ENCODE peak calls at places on chromosomes 5 and 9, in nine cellular contexts. One of them, this sample, is unnamed.

GRCh38 chr5:39675676-39676075 is 250.9 kb upstream of the DAB2 start:
- DNase-seq in coronary artery: no peak
- DNase-seq in DND-41: no peak
- DNase-seq in right atrium auricular region: no peak
- DNase-seq in kidney: no peak
- DNase-seq in Peyer's patch: no peak
- DNase-seq in esophagus squamous epithelium: no peak
- DNase-seq in A549: no peak
- DNase-seq in left ventricle myocardium inferior: no peak
- DNase-seq in this sample: no peak

GRCh38 chr9:69115621-69116020 is 58.5 kb upstream of the TJP2 start:
- DNase-seq in coronary artery: no peak
- DNase-seq in DND-41: no peak
- DNase-seq in right atrium auricular region: no peak
- DNase-seq in kidney: no peak
- DNase-seq in Peyer's patch: no peak
- DNase-seq in esophagus squamous epithelium: no peak
- DNase-seq in A549: no peak
- DNase-seq in left ventricle myocardium inferior: no peak
- DNase-seq in this sample: no peak

GRCh38 chr9:123344273-123345096 is 11.5 kb upstream of the CRB2 start:
- DNase-seq in coronary artery: no peak
- DNase-seq in DND-41: no peak
- DNase-seq in right atrium auricular region: no peak
- DNase-seq in kidney: no peak
- DNase-seq in Peyer's patch: no peak
- DNase-seq in esophagus squamous epithelium: no peak
- DNase-seq in A549: no peak
- DNase-seq in left ventricle myocardium inferior: no peak
- DNase-seq in this sample: no peak

GRCh38 chr5:14101922-14102321 is 41.2 kb upstream of the TRIO start:
- DNase-seq in coronary artery: no peak
- DNase-seq in DND-41: no peak
- DNase-seq in right atrium auricular region: no peak
- DNase-seq in kidney: no peak
- DNase-seq in Peyer's patch: no peak
- DNase-seq in esophagus squamous epithelium: no peak
- DNase-seq in A549: no peak
- DNase-seq in left ventricle myocardium inferior: no peak
- DNase-seq in this sample: no peak

GRCh38 chr9:103821115-103821514 is 273.0 kb upstream of the SMC2 start:
- DNase-seq in coronary artery: no peak
- DNase-seq in DND-41: no peak
- DNase-seq in right atrium auricular region: no peak
- DNase-seq in kidney: no peak
- DNase-seq in Peyer's patch: no peak
- DNase-seq in esophagus squamous epithelium: no peak
- DNase-seq in A549: no peak
- DNase-seq in left ventricle myocardium inferior: no peak
- DNase-seq in this sample: no peak

GRCh38 chr5:88660326-88660946 is 222.5 kb downstream of the MEF2C start:
- DNase-seq in coronary artery: no peak
- DNase-seq in DND-41: no peak
- DNase-seq in right atrium auricular region: no peak
- DNase-seq in kidney: peak; percentile 59
- DNase-seq in Peyer's patch: no peak
- DNase-seq in esophagus squamous epithelium: no peak
- DNase-seq in A549: no peak
- DNase-seq in left ventricle myocardium inferior: no peak
- DNase-seq in this sample: no peak

GRCh38 chr5:61910771-61911170 is 395.2 kb upstream of the KIF2A start:
- DNase-seq in coronary artery: no peak
- DNase-seq in DND-41: no peak
- DNase-seq in right atrium auricular region: no peak
- DNase-seq in kidney: no peak
- DNase-seq in Peyer's patch: no peak
- DNase-seq in esophagus squamous epithelium: no peak
- DNase-seq in A549: no peak
- DNase-seq in left ventricle myocardium inferior: no peak
- DNase-seq in this sample: no peak

GRCh38 chr5:73447234-73448071 is 1.1 kb downstream of the FOXD1 start:
- DNase-seq in coronary artery: no peak
- DNase-seq in DND-41: no peak
- DNase-seq in right atrium auricular region: no peak
- DNase-seq in kidney: peak; percentile 86
- DNase-seq in Peyer's patch: peak; percentile 69
- DNase-seq in esophagus squamous epithelium: no peak
- DNase-seq in A549: peak; percentile 70
- DNase-seq in left ventricle myocardium inferior: no peak
- DNase-seq in this sample: peak; percentile 51

GRCh38 chr9:70120834-70121510 is 77.3 kb downstream of the MAMDC2 start:
- DNase-seq in coronary artery: peak; percentile 92
- DNase-seq in DND-41: no peak
- DNase-seq in right atrium auricular region: peak; percentile 94
- DNase-seq in kidney: no peak
- DNase-seq in Peyer's patch: peak; percentile 46
- DNase-seq in esophagus squamous epithelium: no peak
- DNase-seq in A549: peak; percentile 52
- DNase-seq in left ventricle myocardium inferior: peak; percentile 76
- DNase-seq in this sample: no peak

DNA sequence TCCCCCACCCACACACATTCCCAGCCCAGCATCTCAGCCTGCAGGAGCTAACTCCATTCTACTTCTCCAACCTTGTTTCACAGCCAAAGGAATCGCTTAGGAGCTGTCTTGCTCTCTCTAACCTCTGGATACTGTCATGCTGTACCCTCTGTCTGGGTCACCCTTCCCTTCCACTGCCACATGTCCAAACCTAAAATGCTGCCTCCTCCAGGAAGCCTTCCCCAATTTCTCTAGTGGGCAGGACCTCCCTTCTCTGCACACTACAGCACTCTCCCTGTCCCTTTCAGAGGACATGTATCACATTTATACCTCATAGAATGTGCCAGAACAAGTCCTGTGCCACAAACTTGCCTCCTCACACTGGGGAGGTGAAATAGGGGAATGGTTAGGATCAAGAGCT is 30.8 kb downstream of the WHRN start:
- DNase-seq in coronary artery: no peak
- DNase-seq in DND-41: no peak
- DNase-seq in right atrium auricular region: no peak
- DNase-seq in kidney: no peak
- DNase-seq in Peyer's patch: no peak
- DNase-seq in esophagus squamous epithelium: no peak
- DNase-seq in A549: no peak
- DNase-seq in left ventricle myocardium inferior: no peak
- DNase-seq in this sample: no peak
- H3K27ac ChIP-seq in coronary artery: no peak overlapping the region
- H3K27ac ChIP-seq in DND-41: no peak overlapping the region
- H3K27ac ChIP-seq in right atrium auricular region: no peak overlapping the region
- H3K27ac ChIP-seq in kidney: no peak overlapping the region
- H3K27ac ChIP-seq in Peyer's patch: no peak overlapping the region
- H3K27ac ChIP-seq in esophagus squamous epithelium: no peak overlapping the region
- H3K27ac ChIP-seq in A549: no peak overlapping the region
- H3K27ac ChIP-seq in left ventricle myocardium inferior: no peak overlapping the region
- H3K27ac ChIP-seq in this sample: no peak overlapping the region

GRCh38 chr5:178439411-178440162 is 150.6 kb downstream of the COL23A1 start:
- DNase-seq in coronary artery: peak; percentile 36
- DNase-seq in DND-41: peak; percentile 66
- DNase-seq in right atrium auricular region: no peak
- DNase-seq in kidney: no peak
- DNase-seq in Peyer's patch: no peak
- DNase-seq in esophagus squamous epithelium: no peak
- DNase-seq in A549: no peak
- DNase-seq in left ventricle myocardium inferior: no peak
- DNase-seq in this sample: no peak

GRCh38 chr5:178440163-178440545 is 150.0 kb downstream of the COL23A1 start:
- DNase-seq in coronary artery: peak; percentile 22
- DNase-seq in DND-41: no peak
- DNase-seq in right atrium auricular region: no peak
- DNase-seq in kidney: no peak
- DNase-seq in Peyer's patch: no peak
- DNase-seq in esophagus squamous epithelium: no peak
- DNase-seq in A549: no peak
- DNase-seq in left ventricle myocardium inferior: no peak
- DNase-seq in this sample: no peak

GRCh38 chr5:178442361-178443256 is 147.6 kb downstream of the COL23A1 start:
- DNase-seq in coronary artery: peak; percentile 52
- DNase-seq in DND-41: peak; percentile 96
- DNase-seq in right atrium auricular region: no peak
- DNase-seq in kidney: no peak
- DNase-seq in Peyer's patch: no peak
- DNase-seq in esophagus squamous epithelium: no peak
- DNase-seq in A549: no peak
- DNase-seq in left ventricle myocardium inferior: no peak
- DNase-seq in this sample: no peak

GRCh38 chr5:178438746-178439260 is 151.4 kb downstream of the COL23A1 start:
- DNase-seq in coronary artery: no peak
- DNase-seq in DND-41: peak; percentile 24
- DNase-seq in right atrium auricular region: no peak
- DNase-seq in kidney: no peak
- DNase-seq in Peyer's patch: no peak
- DNase-seq in esophagus squamous epithelium: no peak
- DNase-seq in A549: no peak
- DNase-seq in left ventricle myocardium inferior: no peak
- DNase-seq in this sample: no peak

DNA sequence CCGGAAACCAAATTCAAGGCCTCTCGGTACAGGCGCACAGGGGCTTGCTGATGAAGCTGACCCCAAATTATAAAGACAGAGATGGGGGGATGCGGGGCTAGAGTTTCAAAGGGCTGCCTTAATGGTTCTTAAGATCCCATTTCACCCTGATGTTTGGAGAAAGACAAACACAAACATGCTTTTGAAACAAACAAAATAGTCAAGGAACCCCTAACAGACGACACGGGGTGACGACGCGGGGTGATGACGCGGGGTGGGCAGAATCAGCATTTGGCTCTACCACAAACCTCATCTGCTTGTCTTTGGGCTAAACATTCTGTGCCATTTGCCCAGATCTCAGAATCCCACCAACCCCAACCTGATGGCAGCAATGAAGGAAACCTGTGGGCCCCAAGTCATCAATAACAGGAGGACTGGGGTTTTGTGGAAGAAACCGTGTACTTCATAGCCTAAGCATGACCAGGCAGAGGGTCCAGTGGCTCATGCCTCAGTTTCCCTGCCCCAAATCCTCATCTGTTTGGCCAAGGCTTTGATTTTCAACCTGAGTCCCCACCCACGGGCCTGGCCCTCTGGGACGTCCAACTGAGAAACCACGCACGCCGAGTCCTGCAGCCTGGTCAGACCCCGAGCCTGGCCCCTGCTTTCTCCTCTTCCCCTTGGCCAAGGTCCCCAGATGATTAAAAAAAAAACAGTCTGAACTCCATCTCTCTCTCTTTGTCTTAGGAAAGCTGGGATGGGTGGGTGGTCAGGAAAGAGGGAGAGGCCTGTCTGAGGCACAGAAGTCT is 148.5 kb downstream of the COL23A1 start:
- DNase-seq in coronary artery: peak; percentile 26
- DNase-seq in DND-41: no peak
- DNase-seq in right atrium auricular region: no peak
- DNase-seq in kidney: no peak
- DNase-seq in Peyer's patch: no peak
- DNase-seq in esophagus squamous epithelium: no peak
- DNase-seq in A549: no peak
- DNase-seq in left ventricle myocardium inferior: no peak
- DNase-seq in this sample: no peak
- H3K27ac ChIP-seq in coronary artery: no peak overlapping the region
- H3K27ac ChIP-seq in DND-41: peak overlapping the region; percentile 93
- H3K27ac ChIP-seq in right atrium auricular region: no peak overlapping the region
- H3K27ac ChIP-seq in kidney: no peak overlapping the region
- H3K27ac ChIP-seq in Peyer's patch: no peak overlapping the region
- H3K27ac ChIP-seq in esophagus squamous epithelium: no peak overlapping the region
- H3K27ac ChIP-seq in A549: no peak overlapping the region
- H3K27ac ChIP-seq in left ventricle myocardium inferior: no peak overlapping the region
- H3K27ac ChIP-seq in this sample: no peak overlapping the region

GRCh38 chr9:22170990-22171663 is 162.0 kb upstream of the CDKN2B start:
- DNase-seq in coronary artery: no peak
- DNase-seq in DND-41: no peak
- DNase-seq in right atrium auricular region: no peak
- DNase-seq in kidney: no peak
- DNase-seq in Peyer's patch: no peak
- DNase-seq in esophagus squamous epithelium: no peak
- DNase-seq in A549: no peak
- DNase-seq in left ventricle myocardium inferior: no peak
- DNase-seq in this sample: no peak

GRCh38 chr9:22171691-22172090 is 162.6 kb upstream of the CDKN2B start:
- DNase-seq in coronary artery: no peak
- DNase-seq in DND-41: no peak
- DNase-seq in right atrium auricular region: no peak
- DNase-seq in kidney: no peak
- DNase-seq in Peyer's patch: no peak
- DNase-seq in esophagus squamous epithelium: no peak
- DNase-seq in A549: no peak
- DNase-seq in left ventricle myocardium inferior: no peak
- DNase-seq in this sample: no peak

GRCh38 chr9:22169243-22169642 is 160.1 kb upstream of the CDKN2B start:
- DNase-seq in coronary artery: no peak
- DNase-seq in DND-41: no peak
- DNase-seq in right atrium auricular region: no peak
- DNase-seq in kidney: no peak
- DNase-seq in Peyer's patch: no peak
- DNase-seq in esophagus squamous epithelium: no peak
- DNase-seq in A549: peak; percentile 55
- DNase-seq in left ventricle myocardium inferior: no peak
- DNase-seq in this sample: no peak

GRCh38 chr9:22170162-22170932 is 161.2 kb upstream of the CDKN2B start:
- DNase-seq in coronary artery: no peak
- DNase-seq in DND-41: no peak
- DNase-seq in right atrium auricular region: no peak
- DNase-seq in kidney: no peak
- DNase-seq in Peyer's patch: no peak
- DNase-seq in esophagus squamous epithelium: no peak
- DNase-seq in A549: peak; percentile 82
- DNase-seq in left ventricle myocardium inferior: no peak
- DNase-seq in this sample: no peak

GRCh38 chr9:22169732-22170131 is 160.6 kb upstream of the CDKN2B start:
- DNase-seq in coronary artery: no peak
- DNase-seq in DND-41: no peak
- DNase-seq in right atrium auricular region: no peak
- DNase-seq in kidney: no peak
- DNase-seq in Peyer's patch: no peak
- DNase-seq in esophagus squamous epithelium: no peak
- DNase-seq in A549: no peak
- DNase-seq in left ventricle myocardium inferior: no peak
- DNase-seq in this sample: no peak
- H3K27ac ChIP-seq in coronary artery: no peak overlapping the region
- H3K27ac ChIP-seq in DND-41: no peak overlapping the region
- H3K27ac ChIP-seq in right atrium auricular region: no peak overlapping the region
- H3K27ac ChIP-seq in kidney: no peak overlapping the region
- H3K27ac ChIP-seq in Peyer's patch: no peak overlapping the region
- H3K27ac ChIP-seq in esophagus squamous epithelium: no peak overlapping the region
- H3K27ac ChIP-seq in A549: peak overlapping the region; percentile 82
- H3K27ac ChIP-seq in left ventricle myocardium inferior: no peak overlapping the region
- H3K27ac ChIP-seq in this sample: no peak overlapping the region

DNA sequence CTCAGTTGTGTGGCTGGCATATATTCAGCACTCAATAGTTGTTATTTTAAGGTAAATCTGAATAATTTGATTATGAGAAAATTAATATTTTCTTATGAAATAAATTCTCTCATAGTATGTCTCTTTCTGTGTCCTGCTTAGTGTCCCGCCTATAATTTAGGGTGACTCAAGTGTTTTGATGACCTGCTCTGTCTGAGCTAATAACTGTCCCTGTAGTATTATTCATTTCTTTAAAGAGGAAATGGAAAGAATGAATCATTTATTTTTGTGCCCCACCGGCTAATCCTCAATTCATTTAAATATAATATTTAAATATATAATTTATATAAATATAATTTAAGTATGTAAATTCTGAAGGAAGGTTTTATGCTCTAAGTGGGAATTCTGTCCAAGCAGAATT is 4.1 kb downstream of the SLC1A1 start:
- DNase-seq in coronary artery: no peak
- DNase-seq in DND-41: no peak
- DNase-seq in right atrium auricular region: no peak
- DNase-seq in kidney: no peak
- DNase-seq in Peyer's patch: no peak
- DNase-seq in esophagus squamous epithelium: no peak
- DNase-seq in A549: no peak
- DNase-seq in left ventricle myocardium inferior: no peak
- DNase-seq in this sample: no peak
- H3K27ac ChIP-seq in coronary artery: no peak overlapping the region
- H3K27ac ChIP-seq in DND-41: no peak overlapping the region
- H3K27ac ChIP-seq in right atrium auricular region: no peak overlapping the region
- H3K27ac ChIP-seq in kidney: no peak overlapping the region
- H3K27ac ChIP-seq in Peyer's patch: no peak overlapping the region
- H3K27ac ChIP-seq in esophagus squamous epithelium: no peak overlapping the region
- H3K27ac ChIP-seq in A549: no peak overlapping the region
- H3K27ac ChIP-seq in left ventricle myocardium inferior: no peak overlapping the region
- H3K27ac ChIP-seq in this sample: no peak overlapping the region